ENCODE peak calls at places on chromosomes 12 and 14, in seven cellular contexts. One of them, this sample, is unnamed.
A peak's percentile ranks its signal among the peaks of the same experiment; 100 is the strongest.

GRCh38 chr14:93042968-93043940 is 72.5 kb downstream of the ITPK1 start:
- DNase-seq in PC-3: peak; percentile 98
- DNase-seq in lung: peak; percentile 90
- DNase-seq in sciatic nerve: no peak
- DNase-seq in ELF-1: peak; percentile 77
- DNase-seq in stimulated activated CD4-positive, alpha-beta T cell treated with anti-CD3 and anti-CD28 coated beads, TNF-alpha, amount 100 ng/mL, for 1 hour: no peak
- DNase-seq in left cardiac atrium: peak; percentile 76
- DNase-seq in this sample: no peak

GRCh38 chr12:111271674-111272418 is 97.0 kb downstream of the PHETA1 start:
- DNase-seq in left cardiac atrium: no peak
- DNase-seq in sciatic nerve: no peak
- DNase-seq in stimulated activated CD4-positive, alpha-beta T cell treated with anti-CD3 and anti-CD28 coated beads, TNF-alpha, amount 100 ng/mL, for 1 hour: no peak
- DNase-seq in lung: no peak
- DNase-seq in PC-3: peak; percentile 38
- DNase-seq in ELF-1: no peak
- DNase-seq in this sample: no peak

GRCh38 chr12:95633049-95633545 is 81.8 kb upstream of the USP44 start:
- DNase-seq in stimulated activated CD4-positive, alpha-beta T cell treated with anti-CD3 and anti-CD28 coated beads, TNF-alpha, amount 100 ng/mL, for 1 hour: no peak
- DNase-seq in lung: peak; percentile 52
- DNase-seq in ELF-1: no peak
- DNase-seq in PC-3: peak; percentile 98
- DNase-seq in left cardiac atrium: peak; percentile 32
- DNase-seq in sciatic nerve: no peak
- DNase-seq in this sample: no peak

GRCh38 chr14:49960453-49960852 is 67.6 kb downstream of the ARF6 start:
- DNase-seq in sciatic nerve: no peak
- DNase-seq in lung: no peak
- DNase-seq in ELF-1: no peak
- DNase-seq in PC-3: no peak
- DNase-seq in left cardiac atrium: no peak
- DNase-seq in stimulated activated CD4-positive, alpha-beta T cell treated with anti-CD3 and anti-CD28 coated beads, TNF-alpha, amount 100 ng/mL, for 1 hour: no peak
- DNase-seq in this sample: no peak

GRCh38 chr12:2291182-2291832 is 238.5 kb downstream of the CACNA1C start:
- DNase-seq in PC-3: peak; percentile 57
- DNase-seq in stimulated activated CD4-positive, alpha-beta T cell treated with anti-CD3 and anti-CD28 coated beads, TNF-alpha, amount 100 ng/mL, for 1 hour: no peak
- DNase-seq in ELF-1: peak; percentile 73
- DNase-seq in lung: no peak
- DNase-seq in sciatic nerve: no peak
- DNase-seq in left cardiac atrium: no peak
- DNase-seq in this sample: no peak

GRCh38 chr12:107207931-107208515 is 114.7 kb upstream of the CRY1 start:
- DNase-seq in sciatic nerve: no peak
- DNase-seq in left cardiac atrium: no peak
- DNase-seq in ELF-1: no peak
- DNase-seq in PC-3: no peak
- DNase-seq in stimulated activated CD4-positive, alpha-beta T cell treated with anti-CD3 and anti-CD28 coated beads, TNF-alpha, amount 100 ng/mL, for 1 hour: no peak
- DNase-seq in lung: no peak
- DNase-seq in this sample: no peak

GRCh38 chr12:124939428-124940142 is 25.1 kb upstream of the UBC start:
- DNase-seq in left cardiac atrium: peak; percentile 81
- DNase-seq in lung: peak; percentile 88
- DNase-seq in sciatic nerve: peak; percentile 94
- DNase-seq in ELF-1: peak; percentile 96
- DNase-seq in PC-3: peak; percentile 98
- DNase-seq in stimulated activated CD4-positive, alpha-beta T cell treated with anti-CD3 and anti-CD28 coated beads, TNF-alpha, amount 100 ng/mL, for 1 hour: peak; percentile 80
- DNase-seq in this sample: peak; percentile 91

GRCh38 chr12:41418586-41418985 is 230.5 kb downstream of the PDZRN4 start:
- DNase-seq in left cardiac atrium: no peak
- DNase-seq in sciatic nerve: no peak
- DNase-seq in ELF-1: peak; percentile 44
- DNase-seq in stimulated activated CD4-positive, alpha-beta T cell treated with anti-CD3 and anti-CD28 coated beads, TNF-alpha, amount 100 ng/mL, for 1 hour: no peak
- DNase-seq in lung: no peak
- DNase-seq in PC-3: no peak
- DNase-seq in this sample: no peak

GRCh38 chr14:22319526-22320352 is 269.3 kb downstream of the DAD1 start:
- DNase-seq in lung: peak; percentile 61
- DNase-seq in ELF-1: no peak
- DNase-seq in stimulated activated CD4-positive, alpha-beta T cell treated with anti-CD3 and anti-CD28 coated beads, TNF-alpha, amount 100 ng/mL, for 1 hour: no peak
- DNase-seq in sciatic nerve: peak; percentile 76
- DNase-seq in PC-3: peak; percentile 89
- DNase-seq in left cardiac atrium: peak; percentile 60
- DNase-seq in this sample: peak; percentile 87

This sample was measured in tibial nerve.